ENCODE peak calls at places on chromosome 12, in five cellular contexts. T is non-pigmented ciliary epithelial cell, H is heart left ventricle, R is Kasumi-1, Q is thyroid gland. G is an unnamed sample.

GRCh38 chr12:106583578-106584103 is 837 bp downstream of the RFX4 start:
- DNase-seq in T (no peak), H (no peak), R (no peak), Q (no peak), G (no peak)

GRCh38 chr12:13069380-13069779 is 25.2 kb downstream of the FAM234B start:
- DNase-seq in Q (no peak), R (no peak), H (no peak), T (no peak), G (no peak)

GRCh38 chr12:6392499-6392898 is 8.5 kb downstream of the LTBR start:
- DNase-seq in H (no peak), Q (peak; percentile 94), T (no peak), R (no peak), G (no peak)

GRCh38 chr12:102323799-102324198 is 126.2 kb upstream of the PMCH start:
- DNase-seq in R (no peak), Q (no peak), H (no peak), T (no peak), G (no peak)

GRCh38 chr12:16939871-16940306 is 333.9 kb upstream of the LMO3 start:
- DNase-seq in R (peak; percentile 98), Q (peak; percentile 29), T (peak; percentile 55), H (no peak), G (peak; percentile 59)

GRCh38 chr12:113070117-113070906 is 13.8 kb downstream of the DTX1 start:
- DNase-seq in T (no peak), R (peak; percentile 43), H (no peak), Q (peak; percentile 35), G (no peak)

GRCh38 chr12:21697829-21698630 is 40.4 kb upstream of the LDHB start:
- DNase-seq in R (peak; percentile 44), T (peak; percentile 8), Q (no peak), H (no peak), G (no peak)

GRCh38 chr12:105278043-105278697 is 42.2 kb upstream of the APPL2 start:
- DNase-seq in H (no peak), Q (no peak), T (no peak), R (peak; percentile 18), G (no peak)

GRCh38 chr12:66636771-66637170 is 42.1 kb downstream of the GRIP1 start:
- DNase-seq in T (no peak), R (no peak), H (no peak), Q (no peak), G (no peak)

GRCh38 chr12:24902521-24903304 is 46.2 kb downstream of the BCAT1 start:
- DNase-seq in R (no peak), Q (peak; percentile 27), H (peak; percentile 69), T (no peak), G (no peak)

GRCh38 chr12:76685246-76685678 is 78.7 kb upstream of the ZDHHC17 start:
- DNase-seq in H (no peak), R (peak; percentile 89), T (no peak), Q (peak; percentile 34), G (no peak)

GRCh38 chr12:69821032-69821431 is 4.0 kb upstream of the MYRFL start:
- DNase-seq in H (no peak), Q (no peak), T (no peak), R (no peak), G (no peak)

GRCh38 chr12:110199360-110200123 is 75.4 kb downstream of the IFT81 start:
- DNase-seq in Q (no peak), H (no peak), T (peak; percentile 76), R (no peak), G (peak; percentile 2)

GRCh38 chr12:116385486-116386217 is 108.2 kb upstream of the MED13L start:
- DNase-seq in Q (no peak), T (no peak), H (no peak), R (no peak), G (no peak)

GRCh38 chr12:6953417-6954315 is 2.5 kb downstream of the PTPN6 start:
- DNase-seq in Q (no peak), H (peak; percentile 80), T (no peak), R (peak; percentile 82), G (no peak)

GRCh38 chr12:5390174-5390799 is 41.6 kb upstream of the NTF3 start:
- DNase-seq in T (no peak), Q (no peak), R (no peak), H (no peak), G (no peak)

GRCh38 chr12:56087220-56087619 is 7.3 kb downstream of the ERBB3 start:
- DNase-seq in H (peak; percentile 82), Q (peak; percentile 97), T (no peak), R (no peak), G (no peak)

GRCh38 chr12:93007539-93007938 is 78.4 kb upstream of the EEA1 start:
- DNase-seq in R (no peak), H (no peak), T (no peak), Q (no peak), G (no peak)

GRCh38 chr12:100688451-100688864 is 106.1 kb upstream of the ANO4 start:
- DNase-seq in Q (no peak), R (no peak), H (no peak), T (no peak), G (no peak)

GRCh38 chr12:124709722-124710656 is 142.6 kb upstream of the NCOR2 start:
- DNase-seq in H (no peak), Q (peak; percentile 72), R (no peak), T (no peak), G (no peak)

G was measured in RWPE1.